ENCODE peak calls at places on chromosomes 12 and 14, in seven cellular contexts. One of them, this sample, is unnamed.
A peak's percentile ranks its signal among the peaks of the same experiment; 100 is the strongest.

GRCh38 chr12:19223018-19223417 is 93.5 kb downstream of the PLEKHA5 start:
- DNase-seq in mesenchymal stem cell: no peak
- DNase-seq in IMR-90: no peak
- DNase-seq in trophoblast cell: peak; percentile 32
- DNase-seq in neuronal stem cell: no peak
- DNase-seq in mesendoderm: no peak
- DNase-seq in H1: no peak
- DNase-seq in this sample: no peak

GRCh38 chr14:100981808-100982207 is 78.3 kb upstream of the RTL1 start:
- DNase-seq in neuronal stem cell: no peak
- DNase-seq in IMR-90: peak; percentile 71
- DNase-seq in H1: no peak
- DNase-seq in mesenchymal stem cell: no peak
- DNase-seq in trophoblast cell: no peak
- DNase-seq in mesendoderm: no peak
- DNase-seq in this sample: no peak

GRCh38 chr12:15956010-15956409 is 44.9 kb downstream of the DERA start:
- DNase-seq in H1: no peak
- DNase-seq in mesendoderm: no peak
- DNase-seq in neuronal stem cell: no peak
- DNase-seq in IMR-90: no peak
- DNase-seq in mesenchymal stem cell: no peak
- DNase-seq in trophoblast cell: peak; percentile 36
- DNase-seq in this sample: no peak

GRCh38 chr12:57756406-57757341 is 1.8 kb downstream of the MARCHF9 start:
- DNase-seq in neuronal stem cell: no peak
- DNase-seq in trophoblast cell: peak; percentile 71
- DNase-seq in mesenchymal stem cell: peak; percentile 68
- DNase-seq in IMR-90: no peak
- DNase-seq in H1: no peak
- DNase-seq in mesendoderm: peak; percentile 75
- DNase-seq in this sample: peak; percentile 89

GRCh38 chr14:79278798-79279644 is 932.3 kb downstream of the DIO2 start:
- DNase-seq in IMR-90: peak; percentile 92
- DNase-seq in neuronal stem cell: peak; percentile 93
- DNase-seq in trophoblast cell: peak; percentile 90
- DNase-seq in mesendoderm: peak; percentile 97
- DNase-seq in mesenchymal stem cell: peak; percentile 91
- DNase-seq in H1: peak; percentile 88
- DNase-seq in this sample: peak; percentile 97

GRCh38 chr12:1099158-1099557 is 108.1 kb downstream of the ERC1 start:
- DNase-seq in mesenchymal stem cell: no peak
- DNase-seq in neuronal stem cell: no peak
- DNase-seq in IMR-90: no peak
- DNase-seq in mesendoderm: no peak
- DNase-seq in H1: no peak
- DNase-seq in trophoblast cell: no peak
- DNase-seq in this sample: no peak

GRCh38 chr12:94437303-94437702 is 22.4 kb downstream of the CEP83 start:
- DNase-seq in IMR-90: no peak
- DNase-seq in neuronal stem cell: no peak
- DNase-seq in mesendoderm: no peak
- DNase-seq in mesenchymal stem cell: no peak
- DNase-seq in trophoblast cell: no peak
- DNase-seq in H1: no peak
- DNase-seq in this sample: no peak

GRCh38 chr12:108649668-108650067 is 16.0 kb upstream of the SELPLG start:
- DNase-seq in neuronal stem cell: no peak
- DNase-seq in IMR-90: peak; percentile 94
- DNase-seq in H1: no peak
- DNase-seq in mesendoderm: no peak
- DNase-seq in mesenchymal stem cell: peak; percentile 48
- DNase-seq in trophoblast cell: peak; percentile 26
- DNase-seq in this sample: no peak

GRCh38 chr12:109650808-109651207 is 62.8 kb upstream of the FAM222A start:
- DNase-seq in H1: no peak
- DNase-seq in IMR-90: no peak
- DNase-seq in trophoblast cell: no peak
- DNase-seq in neuronal stem cell: no peak
- DNase-seq in mesenchymal stem cell: no peak
- DNase-seq in mesendoderm: no peak
- DNase-seq in this sample: no peak

GRCh38 chr14:44912041-44912869 is 49.5 kb downstream of the KLHL28 start:
- DNase-seq in neuronal stem cell: no peak
- DNase-seq in mesendoderm: no peak
- DNase-seq in IMR-90: no peak
- DNase-seq in H1: no peak
- DNase-seq in mesenchymal stem cell: no peak
- DNase-seq in trophoblast cell: no peak
- DNase-seq in this sample: no peak

GRCh38 chr12:131229426-131230339 is 276.0 kb downstream of the ADGRD1 start:
- DNase-seq in IMR-90: no peak
- DNase-seq in H1: no peak
- DNase-seq in neuronal stem cell: no peak
- DNase-seq in mesenchymal stem cell: no peak
- DNase-seq in mesendoderm: peak; percentile 97
- DNase-seq in trophoblast cell: no peak
- DNase-seq in this sample: peak; percentile 87

GRCh38 chr14:59310644-59311043 is 122.2 kb downstream of the DAAM1 start:
- DNase-seq in mesenchymal stem cell: peak; percentile 77
- DNase-seq in IMR-90: no peak
- DNase-seq in mesendoderm: no peak
- DNase-seq in H1: no peak
- DNase-seq in trophoblast cell: no peak
- DNase-seq in neuronal stem cell: no peak
- DNase-seq in this sample: no peak

GRCh38 chr12:124513297-124513867 is 54.0 kb downstream of the NCOR2 start:
- DNase-seq in neuronal stem cell: no peak
- DNase-seq in H1: peak; percentile 56
- DNase-seq in mesendoderm: peak; percentile 97
- DNase-seq in IMR-90: no peak
- DNase-seq in trophoblast cell: no peak
- DNase-seq in mesenchymal stem cell: no peak
- DNase-seq in this sample: peak; percentile 82

GRCh38 chr12:52907092-52907810 is 2.4 kb upstream of the KRT8 start:
- DNase-seq in neuronal stem cell: no peak
- DNase-seq in mesendoderm: peak; percentile 84
- DNase-seq in IMR-90: no peak
- DNase-seq in trophoblast cell: peak; percentile 63
- DNase-seq in mesenchymal stem cell: peak; percentile 68
- DNase-seq in H1: no peak
- DNase-seq in this sample: peak; percentile 65

DNA sequence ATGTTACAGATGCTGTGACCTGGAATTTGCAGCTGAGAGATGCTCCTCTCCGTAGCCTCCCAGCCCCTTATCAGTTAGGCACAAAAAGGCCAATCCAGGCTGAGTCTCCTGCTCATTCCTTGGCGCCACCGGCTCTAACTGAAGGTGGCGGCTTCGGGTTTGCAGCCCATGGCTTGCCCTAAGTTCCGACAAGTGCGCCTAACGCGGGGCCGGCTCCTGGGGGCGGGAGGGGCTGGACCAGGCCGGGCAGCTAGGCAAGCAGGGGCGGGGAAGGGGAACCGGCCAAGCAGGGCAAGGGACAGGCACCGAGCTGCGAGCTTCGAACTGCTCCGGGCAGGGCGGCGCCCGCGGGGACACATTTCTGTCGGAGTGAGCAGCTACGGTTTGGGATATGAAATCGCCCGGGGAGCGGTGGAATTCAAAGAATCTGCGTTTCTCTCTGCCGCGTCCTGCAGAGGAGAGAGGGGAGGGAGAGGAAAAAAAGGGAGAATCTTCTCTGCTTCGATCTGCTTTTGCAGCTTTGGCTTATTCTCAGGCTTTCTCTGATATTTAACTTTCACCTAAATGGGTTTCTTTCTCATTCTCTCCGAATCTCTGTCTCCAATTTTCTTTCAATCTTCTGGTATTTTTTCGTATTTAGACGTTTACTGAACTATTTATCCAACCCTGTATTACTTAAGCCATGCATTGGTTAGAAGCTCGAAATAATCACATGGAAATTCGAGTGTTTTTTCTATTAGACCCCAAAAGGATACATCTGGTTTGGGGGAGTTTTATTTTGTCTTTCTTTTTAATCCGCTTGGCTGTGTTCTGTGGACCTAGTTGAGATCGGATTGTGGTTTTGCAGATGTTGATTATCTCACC is 1.6 kb upstream of the HOXC12 start:
- DNase-seq in H1: no peak
- DNase-seq in IMR-90: no peak
- DNase-seq in mesendoderm: peak; percentile 73
- DNase-seq in mesenchymal stem cell: no peak
- DNase-seq in trophoblast cell: peak; percentile 96
- DNase-seq in neuronal stem cell: no peak
- DNase-seq in this sample: peak; percentile 88
- H3K27me3 ChIP-seq in H1: peaks cover 100% of the 10 kb centered on the region
- H3K27me3 ChIP-seq in IMR-90: peaks cover 96% of the 10 kb centered on the region
- H3K27me3 ChIP-seq in mesendoderm: peaks cover 98% of the 10 kb centered on the region
- H3K27me3 ChIP-seq in mesenchymal stem cell: peaks cover 99% of the 10 kb centered on the region
- H3K27me3 ChIP-seq in trophoblast cell: peaks cover 84% of the 10 kb centered on the region
- H3K27me3 ChIP-seq in neuronal stem cell: peaks cover 88% of the 10 kb centered on the region
- H3K27me3 ChIP-seq in this sample: peaks cover 99% of the 10 kb centered on the region

GRCh38 chr14:51431741-51432140 is 191.7 kb downstream of the TMX1 start:
- DNase-seq in neuronal stem cell: no peak
- DNase-seq in mesenchymal stem cell: no peak
- DNase-seq in trophoblast cell: no peak
- DNase-seq in H1: no peak
- DNase-seq in mesendoderm: no peak
- DNase-seq in IMR-90: no peak
- DNase-seq in this sample: no peak

GRCh38 chr14:51430079-51430478 is 190.0 kb downstream of the TMX1 start:
- DNase-seq in trophoblast cell: no peak
- DNase-seq in H1: no peak
- DNase-seq in neuronal stem cell: no peak
- DNase-seq in mesendoderm: no peak
- DNase-seq in IMR-90: no peak
- DNase-seq in mesenchymal stem cell: peak; percentile 15
- DNase-seq in this sample: no peak

GRCh38 chr14:51430600-51430999 is 190.6 kb downstream of the TMX1 start:
- DNase-seq in mesendoderm: no peak
- DNase-seq in trophoblast cell: peak; percentile 63
- DNase-seq in mesenchymal stem cell: peak; percentile 29
- DNase-seq in IMR-90: no peak
- DNase-seq in H1: peak; percentile 9
- DNase-seq in neuronal stem cell: no peak
- DNase-seq in this sample: no peak

GRCh38 chr14:51431033-51431709 is 191.1 kb downstream of the TMX1 start:
- DNase-seq in neuronal stem cell: no peak
- DNase-seq in trophoblast cell: peak; percentile 61
- DNase-seq in IMR-90: no peak
- DNase-seq in mesenchymal stem cell: no peak
- DNase-seq in mesendoderm: no peak
- DNase-seq in H1: no peak
- DNase-seq in this sample: no peak

DNA sequence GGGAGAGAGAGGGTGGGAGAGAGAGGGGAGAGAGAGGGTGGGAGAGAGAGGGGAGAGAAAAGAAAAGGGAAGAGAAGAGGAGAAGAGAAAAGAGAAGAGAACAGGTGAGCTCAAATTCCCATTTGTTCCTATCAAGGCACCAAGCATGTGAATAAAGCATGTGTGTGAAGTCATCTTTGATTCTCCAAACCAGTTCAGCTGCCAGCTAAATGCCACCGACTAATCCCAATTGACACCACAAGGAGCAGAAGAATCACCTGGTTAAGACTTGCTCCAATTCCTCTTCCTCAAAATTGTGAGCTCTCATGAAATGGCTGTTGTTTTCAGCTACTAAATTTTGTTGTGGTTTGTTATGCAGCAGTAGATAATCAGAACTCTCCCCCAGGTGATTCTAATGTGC is 188.9 kb downstream of the TMX1 start:
- DNase-seq in trophoblast cell: no peak
- DNase-seq in mesenchymal stem cell: no peak
- DNase-seq in H1: no peak
- DNase-seq in mesendoderm: no peak
- DNase-seq in neuronal stem cell: no peak
- DNase-seq in IMR-90: no peak
- DNase-seq in this sample: no peak
- H3K4ac ChIP-seq in trophoblast cell: no peak overlapping the region
- H3K4ac ChIP-seq in mesenchymal stem cell: no peak overlapping the region
- H3K4ac ChIP-seq in H1: no peak overlapping the region
- H3K4ac ChIP-seq in mesendoderm: no peak overlapping the region
- H3K4ac ChIP-seq in neuronal stem cell: no peak overlapping the region
- H3K4ac ChIP-seq in IMR-90: no peak overlapping the region
- H3K4ac ChIP-seq in this sample: no peak overlapping the region

DNA sequence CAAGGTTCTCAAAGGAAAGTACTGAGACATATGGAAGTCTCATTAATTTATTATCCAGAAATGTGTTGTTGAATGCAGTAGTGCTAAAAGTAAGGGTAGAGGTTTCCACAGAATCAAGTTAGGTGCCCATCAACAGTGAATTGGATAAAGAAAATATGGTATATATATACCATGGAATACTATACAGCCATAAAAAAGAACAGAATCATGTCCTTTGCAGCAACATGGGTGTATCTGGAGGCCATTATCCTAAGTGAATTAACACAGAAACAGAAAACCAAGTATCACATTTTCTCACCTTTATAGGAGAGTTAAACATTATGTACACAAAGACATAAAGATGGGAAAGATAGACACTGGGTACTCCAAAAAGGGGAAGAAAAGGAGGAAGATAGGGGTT is 149.9 kb upstream of the RASSF8 start:
- DNase-seq in IMR-90: no peak
- DNase-seq in mesendoderm: no peak
- DNase-seq in H1: no peak
- DNase-seq in neuronal stem cell: no peak
- DNase-seq in mesenchymal stem cell: no peak
- DNase-seq in trophoblast cell: no peak
- DNase-seq in this sample: no peak
- H2AK5ac ChIP-seq in IMR-90: no peak overlapping the region
- H2AK5ac ChIP-seq in mesendoderm: no peak overlapping the region
- H2AK5ac ChIP-seq in H1: no peak overlapping the region
- H2AK5ac ChIP-seq in neuronal stem cell: no peak overlapping the region
- H2AK5ac ChIP-seq in mesenchymal stem cell: no peak overlapping the region
- H2AK5ac ChIP-seq in trophoblast cell: no peak overlapping the region
- H2AK5ac ChIP-seq in this sample: no peak overlapping the region

DNA sequence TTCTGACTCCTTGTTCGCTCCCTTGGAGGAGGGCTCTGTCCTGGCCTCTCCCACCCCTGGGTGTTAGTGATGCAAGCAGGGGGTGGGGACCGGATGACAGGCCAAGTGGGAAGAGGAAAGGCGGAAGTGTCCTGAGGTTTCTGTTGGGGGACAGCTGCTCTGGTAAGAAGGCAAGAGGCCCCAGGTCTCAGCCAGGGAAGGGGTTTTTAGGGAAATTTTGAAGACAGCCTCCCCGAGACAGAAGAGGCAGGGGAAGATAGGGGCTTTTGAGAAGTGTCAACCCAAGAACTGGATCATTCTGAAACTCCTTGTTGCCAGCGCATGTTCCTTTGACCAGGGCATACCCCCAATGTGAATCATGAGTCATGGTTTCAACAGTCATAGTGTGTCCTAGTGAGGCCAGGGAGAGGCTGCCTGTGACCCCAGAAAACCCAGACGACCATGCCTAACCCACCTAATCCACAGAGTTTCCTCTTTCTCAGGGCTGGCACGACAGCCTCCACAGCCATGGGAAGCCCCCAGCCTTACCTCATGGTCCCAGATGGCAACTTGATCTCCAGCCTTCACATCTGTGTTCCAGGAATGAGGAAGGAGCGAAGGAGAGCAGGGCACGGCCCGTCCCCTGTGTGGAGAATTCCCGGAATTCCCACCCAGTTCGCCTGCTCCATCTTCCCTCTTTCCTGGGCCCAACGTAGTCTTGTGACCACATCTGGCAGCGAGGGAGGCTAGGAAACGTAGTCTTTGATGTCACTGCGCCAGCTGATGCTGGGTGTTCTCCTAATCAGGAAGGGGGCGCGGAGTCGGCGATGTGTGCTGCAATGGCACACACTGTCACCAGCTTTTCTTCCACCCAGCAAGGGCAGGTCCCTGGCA is 4.9 kb upstream of the GPR132 start:
- DNase-seq in trophoblast cell: peak; percentile 76
- DNase-seq in mesendoderm: no peak
- DNase-seq in neuronal stem cell: no peak
- DNase-seq in H1: no peak
- DNase-seq in IMR-90: peak; percentile 33
- DNase-seq in mesenchymal stem cell: peak; percentile 26
- DNase-seq in this sample: peak; percentile 28
- H3K27me3 ChIP-seq in trophoblast cell: no peaks in the 10 kb centered on the region
- H3K27me3 ChIP-seq in mesendoderm: no peaks in the 10 kb centered on the region
- H3K27me3 ChIP-seq in neuronal stem cell: no peaks in the 10 kb centered on the region
- H3K27me3 ChIP-seq in H1: no peaks in the 10 kb centered on the region
- H3K27me3 ChIP-seq in IMR-90: peaks cover 8% of the 10 kb centered on the region
- H3K27me3 ChIP-seq in mesenchymal stem cell: peaks cover 4% of the 10 kb centered on the region
- H3K27me3 ChIP-seq in this sample: no peaks in the 10 kb centered on the region

This sample was measured in H9.